ENCODE peak calls at places on chromosomes 5 and 9, in eight cellular contexts. One of them, this sample, is unnamed.

GRCh38 chr5:40798012-40798855 is at the start of gene PRKAA1:
- DNase-seq in fibroblast of lung: peak; percentile 86
- DNase-seq in GM23248: peak; percentile 95
- DNase-seq in colonic mucosa: peak; percentile 91
- DNase-seq in PC-3: peak; percentile 91
- DNase-seq in keratinocyte: no peak
- DNase-seq in K562: peak; percentile 96
- DNase-seq in GM12878: peak; percentile 20
- DNase-seq in this sample: peak; percentile 74

GRCh38 chr9:108360304-108360703 is 495.5 kb downstream of the ACTL7B start:
- DNase-seq in fibroblast of lung: no peak
- DNase-seq in GM23248: no peak
- DNase-seq in colonic mucosa: no peak
- DNase-seq in PC-3: no peak
- DNase-seq in keratinocyte: no peak
- DNase-seq in K562: no peak
- DNase-seq in GM12878: no peak
- DNase-seq in this sample: no peak

GRCh38 chr5:140025736-140026135 is 17.4 kb downstream of the NRG2 start:
- DNase-seq in fibroblast of lung: no peak
- DNase-seq in GM23248: no peak
- DNase-seq in colonic mucosa: no peak
- DNase-seq in PC-3: no peak
- DNase-seq in keratinocyte: no peak
- DNase-seq in K562: no peak
- DNase-seq in GM12878: no peak
- DNase-seq in this sample: no peak

GRCh38 chr5:181100121-181101015 is 30.6 kb downstream of the OR2V1 start:
- DNase-seq in fibroblast of lung: no peak
- DNase-seq in GM23248: peak; percentile 45
- DNase-seq in colonic mucosa: no peak
- DNase-seq in PC-3: no peak
- DNase-seq in keratinocyte: no peak
- DNase-seq in K562: peak; percentile 37
- DNase-seq in GM12878: no peak
- DNase-seq in this sample: no peak

GRCh38 chr5:121273818-121274433 is 577.8 kb upstream of the FTMT start:
- DNase-seq in fibroblast of lung: peak; percentile 91
- DNase-seq in GM23248: peak; percentile 96
- DNase-seq in colonic mucosa: no peak
- DNase-seq in PC-3: peak; percentile 93
- DNase-seq in keratinocyte: no peak
- DNase-seq in K562: peak; percentile 7
- DNase-seq in GM12878: no peak
- DNase-seq in this sample: peak; percentile 79

GRCh38 chr5:9170026-9170425 is 375.8 kb downstream of the SEMA5A start:
- DNase-seq in fibroblast of lung: peak; percentile 22
- DNase-seq in GM23248: peak; percentile 43
- DNase-seq in colonic mucosa: no peak
- DNase-seq in PC-3: peak; percentile 36
- DNase-seq in keratinocyte: no peak
- DNase-seq in K562: no peak
- DNase-seq in GM12878: no peak
- DNase-seq in this sample: no peak

GRCh38 chr9:90141723-90142122 is 500.9 kb downstream of the DIRAS2 start:
- DNase-seq in fibroblast of lung: peak; percentile 52
- DNase-seq in GM23248: peak; percentile 50
- DNase-seq in colonic mucosa: no peak
- DNase-seq in PC-3: peak; percentile 31
- DNase-seq in keratinocyte: no peak
- DNase-seq in K562: no peak
- DNase-seq in GM12878: no peak
- DNase-seq in this sample: peak; percentile 2

GRCh38 chr5:158967566-158967965 is 132.2 kb downstream of the EBF1 start:
- DNase-seq in fibroblast of lung: no peak
- DNase-seq in GM23248: peak; percentile 93
- DNase-seq in colonic mucosa: no peak
- DNase-seq in PC-3: peak; percentile 90
- DNase-seq in keratinocyte: peak; percentile 45
- DNase-seq in K562: no peak
- DNase-seq in GM12878: no peak
- DNase-seq in this sample: peak; percentile 70

GRCh38 chr5:91381774-91382492 is 1.2 kb downstream of the ARRDC3 start:
- DNase-seq in fibroblast of lung: peak; percentile 94
- DNase-seq in GM23248: peak; percentile 95
- DNase-seq in colonic mucosa: peak; percentile 91
- DNase-seq in PC-3: peak; percentile 81
- DNase-seq in keratinocyte: peak; percentile 81
- DNase-seq in K562: peak; percentile 32
- DNase-seq in GM12878: peak; percentile 41
- DNase-seq in this sample: peak; percentile 82

GRCh38 chr5:91380491-91381133 is 2.5 kb downstream of the ARRDC3 start:
- DNase-seq in fibroblast of lung: peak; percentile 94
- DNase-seq in GM23248: peak; percentile 99
- DNase-seq in colonic mucosa: peak; percentile 100
- DNase-seq in PC-3: peak; percentile 99
- DNase-seq in keratinocyte: no peak
- DNase-seq in K562: peak; percentile 77
- DNase-seq in GM12878: peak; percentile 67
- DNase-seq in this sample: peak; percentile 95

GRCh38 chr5:91378683-91379601 is 4.2 kb downstream of the ARRDC3 start:
- DNase-seq in fibroblast of lung: no peak
- DNase-seq in GM23248: peak; percentile 33
- DNase-seq in colonic mucosa: no peak
- DNase-seq in PC-3: peak; percentile 14
- DNase-seq in keratinocyte: no peak
- DNase-seq in K562: no peak
- DNase-seq in GM12878: no peak
- DNase-seq in this sample: no peak

GRCh38 chr5:91381134-91381773 is 1.9 kb downstream of the ARRDC3 start:
- DNase-seq in fibroblast of lung: no peak
- DNase-seq in GM23248: no peak
- DNase-seq in colonic mucosa: no peak
- DNase-seq in PC-3: no peak
- DNase-seq in keratinocyte: no peak
- DNase-seq in K562: no peak
- DNase-seq in GM12878: no peak
- DNase-seq in this sample: no peak

DNA sequence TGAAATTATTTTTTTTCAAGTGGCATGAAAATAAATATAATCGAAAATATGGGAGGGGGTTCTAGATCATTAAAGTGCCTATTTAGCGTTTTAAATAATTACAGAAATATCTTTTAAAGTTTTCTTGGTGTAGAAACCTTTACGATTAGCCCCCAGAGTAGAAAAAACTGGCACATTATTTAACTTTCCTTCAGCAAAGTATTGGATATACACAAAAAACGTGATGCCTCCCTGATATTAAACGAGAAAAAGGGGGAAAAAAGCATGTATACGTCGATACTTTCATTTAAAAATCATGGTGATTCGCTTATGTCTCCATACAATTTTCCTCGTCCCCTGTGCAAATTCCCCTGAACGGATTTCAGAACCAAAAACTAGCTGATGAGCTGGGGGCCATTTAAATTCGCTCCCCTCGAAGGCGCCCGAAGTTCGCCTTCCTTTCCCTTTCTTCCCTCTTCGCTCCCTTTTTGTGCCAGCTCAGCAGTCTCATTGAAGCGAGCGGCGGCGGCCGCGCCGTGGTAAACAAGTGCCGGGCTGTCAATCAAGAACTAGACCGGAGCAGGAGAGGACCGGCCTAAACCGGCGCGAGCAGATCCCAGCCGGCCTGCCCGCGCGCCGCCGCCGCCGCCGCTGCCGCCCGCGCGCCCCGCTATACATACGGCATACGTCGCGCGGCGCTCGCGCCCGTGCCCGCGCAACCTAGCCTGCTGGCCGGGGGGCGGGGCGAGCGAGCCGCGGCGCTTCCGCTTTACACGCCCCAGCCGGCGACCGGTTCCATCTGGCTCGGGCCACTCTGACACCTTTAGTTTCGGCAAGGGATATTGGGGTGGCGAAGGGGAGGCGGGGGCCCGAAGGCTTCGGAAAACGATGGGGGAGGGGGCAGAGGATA is 3.3 kb downstream of the ARRDC3 start:
- DNase-seq in fibroblast of lung: peak; percentile 93
- DNase-seq in GM23248: peak; percentile 98
- DNase-seq in colonic mucosa: peak; percentile 96
- DNase-seq in PC-3: peak; percentile 98
- DNase-seq in keratinocyte: no peak
- DNase-seq in K562: peak; percentile 73
- DNase-seq in GM12878: peak; percentile 49
- DNase-seq in this sample: peak; percentile 95
- H3K4me1 ChIP-seq in fibroblast of lung: peaks cover 4% of the 10 kb centered on the region
- H3K4me1 ChIP-seq in GM23248: peaks cover 47% of the 10 kb centered on the region
- H3K4me1 ChIP-seq in colonic mucosa: peaks cover 11% of the 10 kb centered on the region
- H3K4me1 ChIP-seq in PC-3: peaks cover 21% of the 10 kb centered on the region
- H3K4me1 ChIP-seq in keratinocyte: peaks cover 8% of the 10 kb centered on the region
- H3K4me1 ChIP-seq in K562: no peaks in the 10 kb centered on the region
- H3K4me1 ChIP-seq in GM12878: peaks cover 8% of the 10 kb centered on the region
- H3K4me1 ChIP-seq in this sample: peaks cover 5% of the 10 kb centered on the region

GRCh38 chr9:120416816-120417427 is 163.0 kb downstream of the CDK5RAP2 start:
- DNase-seq in fibroblast of lung: no peak
- DNase-seq in GM23248: peak; percentile 40
- DNase-seq in colonic mucosa: no peak
- DNase-seq in PC-3: no peak
- DNase-seq in keratinocyte: no peak
- DNase-seq in K562: no peak
- DNase-seq in GM12878: no peak
- DNase-seq in this sample: no peak

GRCh38 chr9:120410925-120411501 is 169.0 kb downstream of the CDK5RAP2 start:
- DNase-seq in fibroblast of lung: no peak
- DNase-seq in GM23248: peak; percentile 72
- DNase-seq in colonic mucosa: no peak
- DNase-seq in PC-3: no peak
- DNase-seq in keratinocyte: no peak
- DNase-seq in K562: no peak
- DNase-seq in GM12878: no peak
- DNase-seq in this sample: no peak

GRCh38 chr9:120411862-120412424 is 168.0 kb downstream of the CDK5RAP2 start:
- DNase-seq in fibroblast of lung: no peak
- DNase-seq in GM23248: no peak
- DNase-seq in colonic mucosa: no peak
- DNase-seq in PC-3: no peak
- DNase-seq in keratinocyte: no peak
- DNase-seq in K562: no peak
- DNase-seq in GM12878: no peak
- DNase-seq in this sample: no peak

GRCh38 chr9:120412425-120412951 is 167.5 kb downstream of the CDK5RAP2 start:
- DNase-seq in fibroblast of lung: peak; percentile 51
- DNase-seq in GM23248: peak; percentile 75
- DNase-seq in colonic mucosa: no peak
- DNase-seq in PC-3: no peak
- DNase-seq in keratinocyte: no peak
- DNase-seq in K562: no peak
- DNase-seq in GM12878: no peak
- DNase-seq in this sample: no peak

DNA sequence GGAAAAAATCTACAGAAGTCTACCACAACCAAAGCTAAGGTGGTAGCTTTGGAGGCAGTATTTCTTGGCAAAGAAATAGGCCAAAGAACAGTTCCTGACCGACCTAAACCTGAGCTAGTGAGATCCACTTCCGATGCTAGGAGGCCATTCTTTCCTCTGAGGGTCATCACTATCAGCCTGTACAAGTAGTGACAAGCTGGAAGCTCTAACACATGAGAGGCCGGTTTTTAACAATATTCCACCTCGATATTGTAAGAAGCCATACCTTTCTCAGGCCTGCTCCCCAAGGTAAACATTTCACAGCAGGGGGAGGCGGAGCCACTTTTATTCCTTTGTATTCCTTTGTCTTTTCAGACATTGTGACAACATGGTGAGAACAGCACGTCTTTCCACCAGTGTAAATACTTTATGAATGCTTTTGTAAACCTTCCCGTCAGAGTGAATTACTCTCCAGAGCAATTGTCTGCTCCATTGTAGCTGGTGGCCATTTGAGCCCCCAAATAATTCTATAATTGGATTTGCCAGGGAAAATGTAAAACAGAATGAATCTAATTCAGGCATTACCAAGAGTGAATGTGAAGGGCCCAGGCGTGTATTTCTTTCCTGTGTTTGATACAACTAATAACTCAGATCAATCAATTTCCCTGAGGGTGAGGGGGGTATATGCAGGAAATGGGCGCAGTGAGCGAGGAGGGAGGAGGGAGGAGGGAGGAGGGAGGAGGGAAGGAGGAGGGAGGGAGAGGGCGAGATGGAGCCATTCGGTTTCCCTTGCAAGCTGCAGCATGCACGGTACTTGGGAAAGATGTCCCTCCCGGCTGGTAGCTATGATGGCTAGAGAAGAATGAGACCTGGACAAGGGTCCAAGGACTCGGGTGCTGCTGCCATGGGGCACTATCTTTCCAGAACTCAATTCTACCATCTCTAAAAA is 166.6 kb downstream of the CDK5RAP2 start:
- DNase-seq in fibroblast of lung: no peak
- DNase-seq in GM23248: no peak
- DNase-seq in colonic mucosa: no peak
- DNase-seq in PC-3: no peak
- DNase-seq in keratinocyte: no peak
- DNase-seq in K562: no peak
- DNase-seq in GM12878: no peak
- DNase-seq in this sample: no peak
- H3K36me3 ChIP-seq in fibroblast of lung: peaks cover 5% of the 10 kb centered on the region
- H3K36me3 ChIP-seq in GM23248: peaks cover 11% of the 10 kb centered on the region
- H3K36me3 ChIP-seq in colonic mucosa: peaks cover 4% of the 10 kb centered on the region
- H3K36me3 ChIP-seq in PC-3: peaks cover 8% of the 10 kb centered on the region
- H3K36me3 ChIP-seq in keratinocyte: peaks cover 22% of the 10 kb centered on the region
- H3K36me3 ChIP-seq in K562: peaks cover 83% of the 10 kb centered on the region
- H3K36me3 ChIP-seq in GM12878: peaks cover 7% of the 10 kb centered on the region
- H3K36me3 ChIP-seq in this sample: peaks cover 11% of the 10 kb centered on the region

GRCh38 chr5:72845889-72846288 is 29.4 kb downstream of the TNPO1 start:
- DNase-seq in fibroblast of lung: no peak
- DNase-seq in GM23248: peak; percentile 55
- DNase-seq in colonic mucosa: no peak
- DNase-seq in PC-3: no peak
- DNase-seq in keratinocyte: no peak
- DNase-seq in K562: no peak
- DNase-seq in GM12878: no peak
- DNase-seq in this sample: no peak

GRCh38 chr5:72846483-72846882 is 30.0 kb downstream of the TNPO1 start:
- DNase-seq in fibroblast of lung: no peak
- DNase-seq in GM23248: no peak
- DNase-seq in colonic mucosa: no peak
- DNase-seq in PC-3: no peak
- DNase-seq in keratinocyte: no peak
- DNase-seq in K562: no peak
- DNase-seq in GM12878: no peak
- DNase-seq in this sample: no peak

GRCh38 chr5:72841756-72842535 is 25.5 kb downstream of the TNPO1 start:
- DNase-seq in fibroblast of lung: no peak
- DNase-seq in GM23248: peak; percentile 66
- DNase-seq in colonic mucosa: no peak
- DNase-seq in PC-3: peak; percentile 21
- DNase-seq in keratinocyte: no peak
- DNase-seq in K562: no peak
- DNase-seq in GM12878: no peak
- DNase-seq in this sample: no peak

GRCh38 chr5:72844218-72844603 is 27.8 kb downstream of the TNPO1 start:
- DNase-seq in fibroblast of lung: no peak
- DNase-seq in GM23248: no peak
- DNase-seq in colonic mucosa: no peak
- DNase-seq in PC-3: no peak
- DNase-seq in keratinocyte: no peak
- DNase-seq in K562: no peak
- DNase-seq in GM12878: no peak
- DNase-seq in this sample: no peak

DNA sequence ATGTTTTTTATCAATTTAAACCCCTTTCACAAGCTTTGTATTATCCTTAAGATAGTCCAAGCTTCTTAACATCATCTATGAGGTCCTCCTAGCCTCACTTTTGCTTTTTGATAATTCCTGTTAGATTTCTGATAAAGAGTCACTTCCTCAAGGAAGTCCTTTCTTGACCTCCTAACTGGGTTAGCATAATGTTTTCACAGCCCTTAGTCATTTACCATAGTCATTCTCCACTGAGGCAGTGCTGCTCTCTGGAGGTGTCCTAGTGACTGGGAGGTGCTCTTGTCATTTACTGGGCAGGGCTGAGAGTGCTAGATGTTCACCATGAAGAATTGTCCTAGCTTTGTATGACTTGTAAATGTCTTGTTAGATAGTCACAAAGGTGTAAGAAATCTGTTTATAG is 26.4 kb downstream of the TNPO1 start:
- DNase-seq in fibroblast of lung: no peak
- DNase-seq in GM23248: peak; percentile 75
- DNase-seq in colonic mucosa: peak; percentile 25
- DNase-seq in PC-3: peak; percentile 64
- DNase-seq in keratinocyte: no peak
- DNase-seq in K562: no peak
- DNase-seq in GM12878: no peak
- DNase-seq in this sample: peak; percentile 55
- H3K9ac ChIP-seq in fibroblast of lung: no peak overlapping the region
- H3K9ac ChIP-seq in GM23248: no peak overlapping the region
- H3K9ac ChIP-seq in colonic mucosa: no peak overlapping the region
- H3K9ac ChIP-seq in PC-3: no peak overlapping the region
- H3K9ac ChIP-seq in keratinocyte: no peak overlapping the region
- H3K9ac ChIP-seq in K562: no peak overlapping the region
- H3K9ac ChIP-seq in GM12878: no peak overlapping the region
- H3K9ac ChIP-seq in this sample: no peak overlapping the region

DNA sequence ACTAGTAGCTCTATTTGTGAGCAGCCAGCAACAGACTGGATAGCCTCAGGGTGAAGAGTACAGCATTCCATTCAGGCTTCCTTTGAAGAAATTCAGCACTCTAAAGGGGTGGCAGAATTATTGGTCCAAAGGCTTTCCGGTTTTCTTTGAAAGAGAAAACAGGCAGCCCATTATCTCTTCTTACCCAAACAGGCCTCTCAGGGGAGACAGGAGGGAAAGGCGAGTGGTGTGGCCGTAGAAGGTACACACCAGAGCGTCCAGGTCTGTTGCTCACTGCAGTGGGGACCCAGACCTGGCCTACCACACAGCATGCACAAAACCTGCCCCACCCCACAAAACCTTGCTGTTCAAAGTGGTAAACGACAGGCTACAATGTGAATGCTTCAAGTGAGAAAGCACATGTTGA is 83.3 kb downstream of the ZNF608 start:
- DNase-seq in fibroblast of lung: no peak
- DNase-seq in GM23248: peak; percentile 29
- DNase-seq in colonic mucosa: no peak
- DNase-seq in PC-3: no peak
- DNase-seq in keratinocyte: no peak
- DNase-seq in K562: no peak
- DNase-seq in GM12878: no peak
- DNase-seq in this sample: peak; percentile 35
- H3K4me1 ChIP-seq in fibroblast of lung: peaks cover 14% of the 10 kb centered on the region
- H3K4me1 ChIP-seq in GM23248: peaks cover 52% of the 10 kb centered on the region
- H3K4me1 ChIP-seq in colonic mucosa: peaks cover 30% of the 10 kb centered on the region
- H3K4me1 ChIP-seq in PC-3: peaks cover 26% of the 10 kb centered on the region
- H3K4me1 ChIP-seq in keratinocyte: peaks cover 41% of the 10 kb centered on the region
- H3K4me1 ChIP-seq in K562: peaks cover 3% of the 10 kb centered on the region
- H3K4me1 ChIP-seq in GM12878: peaks cover 8% of the 10 kb centered on the region
- H3K4me1 ChIP-seq in this sample: peaks cover 49% of the 10 kb centered on the region